ENCODE peak calls at places on chromosomes 3 and 15, in four cellular contexts. M is WTC11, C is K562, R is HepG2. N is an unnamed sample.

GRCh38 chr15:47374222-47374621 is 343.1 kb upstream of the SEMA6D start:
- DNase-seq in M (peak; percentile 20), C (no peak), R (no peak), N (no peak)

GRCh38 chr3:16426665-16427064 is 86.8 kb downstream of the RFTN1 start:
- DNase-seq in M (no peak), C (no peak), R (no peak), N (no peak)

GRCh38 chr3:44055951-44056350 is 185.7 kb upstream of the TOPAZ1 start:
- DNase-seq in M (no peak), C (no peak), R (no peak), N (no peak)

GRCh38 chr3:72382460-72382859 is 465.8 kb downstream of the SHQ1 start:
- DNase-seq in M (no peak), C (no peak), R (no peak), N (no peak)

GRCh38 chr3:62287528-62287927 is 85.8 kb downstream of the FEZF2 start:
- DNase-seq in M (no peak), C (no peak), R (no peak), N (no peak)

GRCh38 chr3:172070269-172070668 is 30.9 kb downstream of the FNDC3B start:
- DNase-seq in M (no peak), C (no peak), R (no peak), N (no peak)

GRCh38 chr3:153210660-153211059 is 48.6 kb downstream of the RAP2B start:
- DNase-seq in M (no peak), C (no peak), R (no peak), N (no peak)

GRCh38 chr3:110106805-110107204 is 769.5 kb upstream of the DPPA4 start:
- DNase-seq in M (no peak), C (no peak), R (no peak), N (no peak)

GRCh38 chr3:46710229-46710628 is 7.4 kb downstream of the PRSS50 start:
- DNase-seq in M (peak; percentile 7), C (no peak), R (no peak), N (no peak)

GRCh38 chr3:177050466-177051237 is 146.6 kb downstream of the TBL1XR1 start:
- DNase-seq in M (no peak), C (peak; percentile 20), R (peak; percentile 13), N (no peak)

GRCh38 chr3:52038227-52038626 is 18.1 kb downstream of the DUSP7 start:
- DNase-seq in M (no peak), C (no peak), R (no peak), N (no peak)

GRCh38 chr3:129263161-129263910 is 13.9 kb downstream of the COPG1 start:
- DNase-seq in M (no peak), C (no peak), R (no peak), N (no peak)

GRCh38 chr3:145094355-145094941 is 1066.5 kb downstream of the PLOD2 start:
- DNase-seq in M (no peak), C (no peak), R (no peak), N (no peak)

GRCh38 chr3:184986490-184986889 is 166.4 kb downstream of the C3orf70 start:
- DNase-seq in M (no peak), C (no peak), R (no peak), N (no peak)

GRCh38 chr15:90851114-90851513 is 17.3 kb upstream of the FURIN start:
- DNase-seq in M (no peak), C (no peak), R (no peak), N (no peak)

GRCh38 chr3:117473981-117474563 is 764.5 kb downstream of the TUSC7 start:
- DNase-seq in M (no peak), C (no peak), R (no peak), N (no peak)

GRCh38 chr15:40594429-40594836 is 384 bp downstream of the KNL1 start:
- DNase-seq in M (peak; percentile 71), C (peak; percentile 62), R (peak; percentile 38), N (peak; percentile 40)

GRCh38 chr15:48563944-48564343 is 81.6 kb downstream of the FBN1 start:
- DNase-seq in M (no peak), C (no peak), R (no peak), N (no peak)

GRCh38 chr3:160260587-160261270 is 35.5 kb downstream of the C3orf80 start:
- DNase-seq in M (no peak), C (no peak), R (no peak), N (no peak)
- TF ChIP-seq CTCF in M (no peak), C (no peak), R (no peak), N (no peak)

DNA sequence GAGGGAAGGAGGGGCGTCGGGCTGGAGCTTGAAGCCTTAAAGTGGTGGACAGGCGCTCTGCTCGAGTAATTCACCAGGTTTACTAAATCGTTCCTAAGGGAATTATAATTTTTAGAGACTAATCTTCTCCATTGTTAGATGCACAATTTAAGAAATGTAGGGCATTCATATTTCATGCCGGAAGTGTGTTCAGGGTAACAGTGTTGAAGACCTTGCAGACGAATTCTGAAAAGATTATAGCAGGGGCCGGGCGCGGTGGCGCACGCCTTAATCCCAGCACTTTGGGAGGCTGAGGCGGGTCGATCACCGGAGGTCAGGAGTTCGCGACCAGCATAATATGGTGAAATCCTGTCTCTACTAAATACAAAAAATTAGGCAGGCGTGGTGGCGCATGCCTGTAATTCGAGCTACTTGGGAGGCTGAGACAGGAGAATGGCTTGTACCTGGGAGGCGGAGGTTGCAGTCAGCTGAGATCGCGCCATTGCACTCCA is 365 bp upstream of the GTF2A2 start:
- DNase-seq in M (no peak), C (no peak), R (no peak), N (no peak)
- TF ChIP-seq CREM in M (no peak), C (no peak), R (no peak), N (no peak)

DNA sequence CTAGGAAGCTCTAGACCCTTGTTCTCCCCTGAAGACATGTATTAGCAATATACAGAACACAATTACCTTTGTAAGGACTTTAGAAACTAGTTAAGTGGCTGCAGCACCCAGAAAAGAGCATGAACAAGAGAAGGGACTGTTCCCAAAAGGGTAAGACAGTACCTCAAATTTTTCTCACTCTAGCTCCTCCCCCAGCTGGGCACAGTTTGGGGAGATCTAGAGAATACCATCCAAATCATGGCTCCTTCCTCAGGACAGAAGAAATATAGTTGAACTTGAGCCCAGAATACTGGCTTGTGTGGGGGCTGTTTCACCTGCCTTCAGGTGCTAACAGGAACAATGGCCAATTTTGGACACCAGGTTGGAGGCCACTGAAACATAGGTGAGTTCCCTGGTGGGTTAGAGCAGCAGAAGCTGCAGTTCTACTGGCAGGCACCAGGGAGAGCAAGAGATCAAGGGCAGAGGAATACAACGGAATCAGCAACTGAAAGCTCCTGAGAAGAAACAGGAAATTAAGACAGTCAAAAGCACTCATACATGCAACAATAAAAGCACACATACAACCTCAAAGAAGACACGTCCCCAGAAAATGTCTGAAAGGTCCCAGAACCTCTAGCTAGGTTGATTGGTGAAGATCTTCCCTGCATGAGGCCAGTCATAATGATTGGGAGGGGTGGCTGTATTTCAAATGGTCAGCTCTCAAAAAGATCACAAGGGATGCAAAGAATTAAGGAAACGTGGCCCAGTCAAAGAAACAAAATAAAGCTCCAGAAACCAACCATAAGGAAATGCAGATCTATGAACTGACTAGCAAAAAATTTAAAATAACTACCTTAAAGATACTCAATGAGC is 104.9 kb upstream of the ASB14 start:
- DNase-seq in M (peak; percentile 62), C (peak; percentile 19), R (peak; percentile 60), N (peak; percentile 39)
- TF ChIP-seq CREB1 in M (no peak), C (no peak), R (no peak), N (no peak)

GRCh38 chr3:102741105-102741504 is 306.3 kb downstream of the ZPLD1 start:
- DNase-seq in M (peak; percentile 24), C (no peak), R (no peak), N (no peak)
- TF ChIP-seq CTCF in M (peak; percentile 24), C (no peak), R (peak; percentile 44), N (no peak)

DNA sequence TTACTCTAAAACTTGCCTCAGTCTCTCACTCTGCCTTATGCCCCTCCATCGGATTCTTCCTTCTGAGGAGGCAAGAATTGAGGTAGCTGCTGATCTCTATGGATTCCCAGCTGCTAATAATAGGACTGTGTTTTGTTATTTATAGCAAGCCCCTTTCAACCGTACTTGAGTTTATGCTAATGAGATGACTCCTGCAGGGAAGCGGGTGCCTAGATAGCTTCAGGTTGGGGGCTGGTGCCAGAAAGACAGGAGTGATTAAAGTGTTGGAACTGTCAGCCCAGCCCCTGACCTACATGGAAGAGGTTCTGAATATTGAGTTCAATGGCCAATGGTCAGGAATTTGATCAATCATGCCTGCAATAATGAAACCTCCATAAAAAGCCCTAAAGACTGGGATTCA is 21.8 kb upstream of the LIMD1 start:
- DNase-seq in M (no peak), C (no peak), R (no peak), N (no peak)
- TF ChIP-seq CREM in M (no peak), C (no peak), R (no peak), N (no peak)

N was measured in GM12878.